ENCODE peak calls at places on chromosome 1, in nine cellular contexts. One of them, this sample, is unnamed.

GRCh38 chr1:35883681-35884155 is 709 bp downstream of the AGO1 start:
- DNase-seq in endodermal cell: peak; percentile 97
- DNase-seq in heart left ventricle: peak; percentile 72
- DNase-seq in pancreas: peak; percentile 73
- DNase-seq in A673: peak; percentile 72
- DNase-seq in K562: peak; percentile 85
- DNase-seq in transverse colon: peak; percentile 62
- DNase-seq in kidney: peak; percentile 86
- DNase-seq in thyroid gland: peak; percentile 63
- DNase-seq in this sample: peak; percentile 63

GRCh38 chr1:227487606-227488005 is 75.8 kb upstream of the ZNF678 start:
- DNase-seq in endodermal cell: peak; percentile 33
- DNase-seq in heart left ventricle: no peak
- DNase-seq in pancreas: no peak
- DNase-seq in A673: no peak
- DNase-seq in K562: no peak
- DNase-seq in transverse colon: no peak
- DNase-seq in kidney: no peak
- DNase-seq in thyroid gland: no peak
- DNase-seq in this sample: no peak

GRCh38 chr1:99239690-99240089 is 24.6 kb upstream of the PLPPR4 start:
- DNase-seq in endodermal cell: no peak
- DNase-seq in heart left ventricle: no peak
- DNase-seq in pancreas: no peak
- DNase-seq in A673: no peak
- DNase-seq in K562: no peak
- DNase-seq in transverse colon: no peak
- DNase-seq in kidney: no peak
- DNase-seq in thyroid gland: no peak
- DNase-seq in this sample: no peak

GRCh38 chr1:207298666-207299065 is 22.8 kb upstream of the CD55 start:
- DNase-seq in endodermal cell: no peak
- DNase-seq in heart left ventricle: no peak
- DNase-seq in pancreas: no peak
- DNase-seq in A673: no peak
- DNase-seq in K562: no peak
- DNase-seq in transverse colon: no peak
- DNase-seq in kidney: no peak
- DNase-seq in thyroid gland: no peak
- DNase-seq in this sample: no peak

GRCh38 chr1:227318003-227318851 is at the start of gene CDC42BPA:
- DNase-seq in endodermal cell: peak; percentile 91
- DNase-seq in heart left ventricle: peak; percentile 93
- DNase-seq in pancreas: peak; percentile 88
- DNase-seq in A673: peak; percentile 96
- DNase-seq in K562: peak; percentile 95
- DNase-seq in transverse colon: peak; percentile 82
- DNase-seq in kidney: peak; percentile 96
- DNase-seq in thyroid gland: peak; percentile 78
- DNase-seq in this sample: peak; percentile 88

GRCh38 chr1:3482590-3482899 is 28.1 kb downstream of the ARHGEF16 start:
- DNase-seq in endodermal cell: peak; percentile 73
- DNase-seq in heart left ventricle: no peak
- DNase-seq in pancreas: no peak
- DNase-seq in A673: no peak
- DNase-seq in K562: no peak
- DNase-seq in transverse colon: no peak
- DNase-seq in kidney: no peak
- DNase-seq in thyroid gland: no peak
- DNase-seq in this sample: no peak

GRCh38 chr1:225811622-225812487 is 1.9 kb downstream of the EPHX1 start:
- DNase-seq in endodermal cell: peak; percentile 85
- DNase-seq in heart left ventricle: no peak
- DNase-seq in pancreas: no peak
- DNase-seq in A673: peak; percentile 76
- DNase-seq in K562: peak; percentile 51
- DNase-seq in transverse colon: peak; percentile 27
- DNase-seq in kidney: no peak
- DNase-seq in thyroid gland: no peak
- DNase-seq in this sample: no peak

GRCh38 chr1:153168686-153169085 is 18.0 kb upstream of the SPRR2G start:
- DNase-seq in endodermal cell: no peak
- DNase-seq in heart left ventricle: no peak
- DNase-seq in pancreas: no peak
- DNase-seq in A673: no peak
- DNase-seq in K562: no peak
- DNase-seq in transverse colon: no peak
- DNase-seq in kidney: no peak
- DNase-seq in thyroid gland: no peak
- DNase-seq in this sample: no peak

GRCh38 chr1:208178091-208178529 is 66.1 kb downstream of the PLXNA2 start:
- DNase-seq in endodermal cell: peak; percentile 73
- DNase-seq in heart left ventricle: no peak
- DNase-seq in pancreas: no peak
- DNase-seq in A673: no peak
- DNase-seq in K562: no peak
- DNase-seq in transverse colon: peak; percentile 55
- DNase-seq in kidney: no peak
- DNase-seq in thyroid gland: peak; percentile 85
- DNase-seq in this sample: peak; percentile 77

GRCh38 chr1:89842547-89843278 is 21.9 kb downstream of the LRRC8D start:
- DNase-seq in endodermal cell: no peak
- DNase-seq in heart left ventricle: no peak
- DNase-seq in pancreas: no peak
- DNase-seq in A673: no peak
- DNase-seq in K562: no peak
- DNase-seq in transverse colon: no peak
- DNase-seq in kidney: no peak
- DNase-seq in thyroid gland: peak; percentile 7
- DNase-seq in this sample: no peak

GRCh38 chr1:36591278-36591677 is 108.6 kb upstream of the CSF3R start:
- DNase-seq in endodermal cell: no peak
- DNase-seq in heart left ventricle: no peak
- DNase-seq in pancreas: no peak
- DNase-seq in A673: no peak
- DNase-seq in K562: no peak
- DNase-seq in transverse colon: no peak
- DNase-seq in kidney: no peak
- DNase-seq in thyroid gland: no peak
- DNase-seq in this sample: peak; percentile 18

GRCh38 chr1:209755926-209756607 is at the start of gene TRAF3IP3:
- DNase-seq in endodermal cell: no peak
- DNase-seq in heart left ventricle: no peak
- DNase-seq in pancreas: no peak
- DNase-seq in A673: no peak
- DNase-seq in K562: no peak
- DNase-seq in transverse colon: peak; percentile 71
- DNase-seq in kidney: peak; percentile 74
- DNase-seq in thyroid gland: no peak
- DNase-seq in this sample: peak; percentile 61

GRCh38 chr1:160625725-160626498 is 20.9 kb downstream of the SLAMF1 start:
- DNase-seq in endodermal cell: no peak
- DNase-seq in heart left ventricle: no peak
- DNase-seq in pancreas: no peak
- DNase-seq in A673: no peak
- DNase-seq in K562: peak; percentile 37
- DNase-seq in transverse colon: no peak
- DNase-seq in kidney: no peak
- DNase-seq in thyroid gland: no peak
- DNase-seq in this sample: no peak

GRCh38 chr1:160626560-160627342 is 20.1 kb downstream of the SLAMF1 start:
- DNase-seq in endodermal cell: no peak
- DNase-seq in heart left ventricle: no peak
- DNase-seq in pancreas: no peak
- DNase-seq in A673: no peak
- DNase-seq in K562: peak; percentile 57
- DNase-seq in transverse colon: no peak
- DNase-seq in kidney: no peak
- DNase-seq in thyroid gland: no peak
- DNase-seq in this sample: no peak

GRCh38 chr1:160623860-160624259 is 23.0 kb downstream of the SLAMF1 start:
- DNase-seq in endodermal cell: no peak
- DNase-seq in heart left ventricle: no peak
- DNase-seq in pancreas: no peak
- DNase-seq in A673: no peak
- DNase-seq in K562: no peak
- DNase-seq in transverse colon: no peak
- DNase-seq in kidney: no peak
- DNase-seq in thyroid gland: no peak
- DNase-seq in this sample: no peak

GRCh38 chr1:160624464-160624863 is 22.4 kb downstream of the SLAMF1 start:
- DNase-seq in endodermal cell: no peak
- DNase-seq in heart left ventricle: no peak
- DNase-seq in pancreas: no peak
- DNase-seq in A673: no peak
- DNase-seq in K562: no peak
- DNase-seq in transverse colon: no peak
- DNase-seq in kidney: no peak
- DNase-seq in thyroid gland: no peak
- DNase-seq in this sample: no peak

GRCh38 chr1:160625321-160625720 is 21.5 kb downstream of the SLAMF1 start:
- DNase-seq in endodermal cell: no peak
- DNase-seq in heart left ventricle: no peak
- DNase-seq in pancreas: no peak
- DNase-seq in A673: no peak
- DNase-seq in K562: no peak
- DNase-seq in transverse colon: no peak
- DNase-seq in kidney: no peak
- DNase-seq in thyroid gland: no peak
- DNase-seq in this sample: no peak
- H3K27ac ChIP-seq in endodermal cell: no peak overlapping the region
- H3K27ac ChIP-seq in heart left ventricle: no peak overlapping the region
- H3K27ac ChIP-seq in pancreas: no peak overlapping the region
- H3K27ac ChIP-seq in A673: no peak overlapping the region
- H3K27ac ChIP-seq in K562: no peak overlapping the region
- H3K27ac ChIP-seq in transverse colon: no peak overlapping the region
- H3K27ac ChIP-seq in kidney: no peak overlapping the region
- H3K27ac ChIP-seq in thyroid gland: no peak overlapping the region
- H3K27ac ChIP-seq in this sample: no peak overlapping the region

GRCh38 chr1:87786218-87786617 is 457.5 kb downstream of the LMO4 start:
- DNase-seq in endodermal cell: no peak
- DNase-seq in heart left ventricle: no peak
- DNase-seq in pancreas: no peak
- DNase-seq in A673: no peak
- DNase-seq in K562: no peak
- DNase-seq in transverse colon: no peak
- DNase-seq in kidney: no peak
- DNase-seq in thyroid gland: no peak
- DNase-seq in this sample: no peak

GRCh38 chr1:87790756-87791155 is 462.1 kb downstream of the LMO4 start:
- DNase-seq in endodermal cell: no peak
- DNase-seq in heart left ventricle: no peak
- DNase-seq in pancreas: no peak
- DNase-seq in A673: no peak
- DNase-seq in K562: no peak
- DNase-seq in transverse colon: no peak
- DNase-seq in kidney: no peak
- DNase-seq in thyroid gland: no peak
- DNase-seq in this sample: no peak

GRCh38 chr1:87786861-87787548 is 458.3 kb downstream of the LMO4 start:
- DNase-seq in endodermal cell: no peak
- DNase-seq in heart left ventricle: no peak
- DNase-seq in pancreas: no peak
- DNase-seq in A673: no peak
- DNase-seq in K562: peak; percentile 70
- DNase-seq in transverse colon: no peak
- DNase-seq in kidney: no peak
- DNase-seq in thyroid gland: no peak
- DNase-seq in this sample: no peak

GRCh38 chr1:87783315-87783714 is 454.6 kb downstream of the LMO4 start:
- DNase-seq in endodermal cell: no peak
- DNase-seq in heart left ventricle: no peak
- DNase-seq in pancreas: no peak
- DNase-seq in A673: no peak
- DNase-seq in K562: no peak
- DNase-seq in transverse colon: no peak
- DNase-seq in kidney: no peak
- DNase-seq in thyroid gland: no peak
- DNase-seq in this sample: no peak

GRCh38 chr1:87787551-87787950 is 458.9 kb downstream of the LMO4 start:
- DNase-seq in endodermal cell: peak; percentile 59
- DNase-seq in heart left ventricle: no peak
- DNase-seq in pancreas: no peak
- DNase-seq in A673: peak; percentile 33
- DNase-seq in K562: no peak
- DNase-seq in transverse colon: no peak
- DNase-seq in kidney: no peak
- DNase-seq in thyroid gland: no peak
- DNase-seq in this sample: no peak
- TF ChIP-seq CTCF in endodermal cell: peak; percentile 37
- TF ChIP-seq CTCF in heart left ventricle: no peak
- TF ChIP-seq CTCF in pancreas: no peak
- TF ChIP-seq CTCF in A673: peak; percentile 30
- TF ChIP-seq CTCF in K562: no peak
- TF ChIP-seq CTCF in transverse colon: no peak
- TF ChIP-seq CTCF in kidney: no peak
- TF ChIP-seq CTCF in thyroid gland: no peak
- TF ChIP-seq CTCF in this sample: no peak

GRCh38 chr1:91630803-91631202 is 130.2 kb downstream of the CDC7 start:
- DNase-seq in endodermal cell: no peak
- DNase-seq in heart left ventricle: no peak
- DNase-seq in pancreas: no peak
- DNase-seq in A673: no peak
- DNase-seq in K562: no peak
- DNase-seq in transverse colon: no peak
- DNase-seq in kidney: no peak
- DNase-seq in thyroid gland: no peak
- DNase-seq in this sample: no peak
- H3K36me3 ChIP-seq in endodermal cell: no peaks in the 10 kb centered on the region
- H3K36me3 ChIP-seq in heart left ventricle: no peaks in the 10 kb centered on the region
- H3K36me3 ChIP-seq in pancreas: no peaks in the 10 kb centered on the region
- H3K36me3 ChIP-seq in A673: no peaks in the 10 kb centered on the region
- H3K36me3 ChIP-seq in K562: no peaks in the 10 kb centered on the region
- H3K36me3 ChIP-seq in transverse colon: no peaks in the 10 kb centered on the region
- H3K36me3 ChIP-seq in kidney: no peaks in the 10 kb centered on the region
- H3K36me3 ChIP-seq in thyroid gland: no peaks in the 10 kb centered on the region
- H3K36me3 ChIP-seq in this sample: no peaks in the 10 kb centered on the region

DNA sequence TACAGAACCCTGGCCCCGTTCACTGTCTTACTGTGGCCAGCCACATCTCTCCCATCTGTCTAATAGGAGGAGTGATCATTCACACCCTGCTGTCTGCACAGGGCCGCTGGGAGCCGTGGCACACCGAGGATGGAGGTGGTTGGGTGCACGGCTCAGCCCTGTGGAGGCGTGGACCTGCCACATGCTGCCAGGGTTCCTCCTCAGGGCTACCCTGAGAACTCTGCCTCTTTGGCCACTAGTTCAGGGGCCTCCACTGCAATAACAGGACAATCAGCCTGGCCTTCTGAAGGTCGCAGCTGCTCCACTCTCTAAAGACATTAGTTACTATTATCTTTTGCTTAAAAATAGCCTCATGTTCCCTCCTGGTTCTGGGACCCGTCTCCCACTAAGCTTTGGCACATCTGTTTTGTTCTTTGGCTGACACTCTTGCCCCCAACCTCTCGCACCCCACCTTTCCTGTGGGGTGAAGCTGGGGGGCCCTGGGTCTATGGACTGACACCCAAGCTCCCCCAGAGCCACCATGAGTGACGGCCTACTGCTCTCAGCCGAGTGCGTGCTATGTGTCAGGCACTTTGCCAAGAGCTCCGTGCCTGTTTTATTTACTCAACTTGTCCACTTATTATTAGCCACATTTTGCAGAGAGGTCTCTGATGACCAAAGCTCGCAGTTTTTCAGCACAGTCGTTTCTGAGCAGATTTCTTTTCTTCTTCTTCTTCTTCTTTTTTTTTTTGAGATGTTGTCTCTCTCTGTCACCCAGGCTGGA is 66.3 kb downstream of the ARHGEF10L start:
- DNase-seq in endodermal cell: no peak
- DNase-seq in heart left ventricle: no peak
- DNase-seq in pancreas: no peak
- DNase-seq in A673: no peak
- DNase-seq in K562: no peak
- DNase-seq in transverse colon: no peak
- DNase-seq in kidney: no peak
- DNase-seq in thyroid gland: peak; percentile 86
- DNase-seq in this sample: peak; percentile 65
- H3K27ac ChIP-seq in endodermal cell: no peak overlapping the region
- H3K27ac ChIP-seq in heart left ventricle: peak overlapping the region; percentile 75
- H3K27ac ChIP-seq in pancreas: no peak overlapping the region
- H3K27ac ChIP-seq in A673: no peak overlapping the region
- H3K27ac ChIP-seq in K562: no peak overlapping the region
- H3K27ac ChIP-seq in transverse colon: peak overlapping the region; percentile 74
- H3K27ac ChIP-seq in kidney: no peak overlapping the region
- H3K27ac ChIP-seq in thyroid gland: peak overlapping the region; percentile 23
- H3K27ac ChIP-seq in this sample: no peak overlapping the region

This sample was measured in lower lobe of right lung.